ENCODE peak calls at places on chromosomes 16 and 17, in eight cellular contexts. One of them, this sample, is unnamed.

GRCh38 chr16:66845791-66846221 is 1.6 kb downstream of the CA7 start:
- DNase-seq in AG04450: no peak
- DNase-seq in dorsolateral prefrontal cortex: peak
- DNase-seq in NCI-H1092: no peak
- DNase-seq in D341Med: peak
- DNase-seq in activated CD4-positive, alpha-beta T cell treated with anti-CD3 and anti-CD28 coated beads, Interleukin-2, amount 50 U/mL, for 1 hour: no peak
- DNase-seq in tibial artery: no peak
- DNase-seq in HFFc6: no peak
- DNase-seq in this sample: peak

GRCh38 chr17:32281011-32281451 is 15.4 kb downstream of the RHBDL3 start:
- DNase-seq in AG04450: no peak
- DNase-seq in dorsolateral prefrontal cortex: no peak
- DNase-seq in NCI-H1092: peak
- DNase-seq in D341Med: peak
- DNase-seq in activated CD4-positive, alpha-beta T cell treated with anti-CD3 and anti-CD28 coated beads, Interleukin-2, amount 50 U/mL, for 1 hour: no peak
- DNase-seq in tibial artery: no peak
- DNase-seq in HFFc6: no peak
- DNase-seq in this sample: no peak

GRCh38 chr17:47726796-47727703 is 6.0 kb upstream of the TBX21 start:
- DNase-seq in AG04450: no peak
- DNase-seq in dorsolateral prefrontal cortex: no peak
- DNase-seq in NCI-H1092: no peak
- DNase-seq in D341Med: no peak
- DNase-seq in activated CD4-positive, alpha-beta T cell treated with anti-CD3 and anti-CD28 coated beads, Interleukin-2, amount 50 U/mL, for 1 hour: no peak
- DNase-seq in tibial artery: no peak
- DNase-seq in HFFc6: no peak
- DNase-seq in this sample: no peak

GRCh38 chr16:84069540-84069939 is 26.9 kb upstream of the SLC38A8 start:
- DNase-seq in AG04450: no peak
- DNase-seq in dorsolateral prefrontal cortex: no peak
- DNase-seq in NCI-H1092: no peak
- DNase-seq in D341Med: no peak
- DNase-seq in activated CD4-positive, alpha-beta T cell treated with anti-CD3 and anti-CD28 coated beads, Interleukin-2, amount 50 U/mL, for 1 hour: no peak
- DNase-seq in tibial artery: no peak
- DNase-seq in HFFc6: no peak
- DNase-seq in this sample: no peak

GRCh38 chr17:41588126-41588810 is 1.6 kb upstream of the KRT14 start:
- DNase-seq in AG04450: no peak
- DNase-seq in dorsolateral prefrontal cortex: no peak
- DNase-seq in NCI-H1092: no peak
- DNase-seq in D341Med: no peak
- DNase-seq in activated CD4-positive, alpha-beta T cell treated with anti-CD3 and anti-CD28 coated beads, Interleukin-2, amount 50 U/mL, for 1 hour: no peak
- DNase-seq in tibial artery: peak
- DNase-seq in HFFc6: no peak
- DNase-seq in this sample: no peak

GRCh38 chr17:40366076-40366860 is 1.7 kb upstream of the GJD3 start:
- DNase-seq in AG04450: no peak
- DNase-seq in dorsolateral prefrontal cortex: no peak
- DNase-seq in NCI-H1092: no peak
- DNase-seq in D341Med: peak
- DNase-seq in activated CD4-positive, alpha-beta T cell treated with anti-CD3 and anti-CD28 coated beads, Interleukin-2, amount 50 U/mL, for 1 hour: no peak
- DNase-seq in tibial artery: no peak
- DNase-seq in HFFc6: no peak
- DNase-seq in this sample: no peak

GRCh38 chr16:30370444-30371247 is at the start of gene TBC1D10B:
- DNase-seq in AG04450: peak
- DNase-seq in dorsolateral prefrontal cortex: peak
- DNase-seq in NCI-H1092: peak
- DNase-seq in D341Med: peak
- DNase-seq in activated CD4-positive, alpha-beta T cell treated with anti-CD3 and anti-CD28 coated beads, Interleukin-2, amount 50 U/mL, for 1 hour: peak
- DNase-seq in tibial artery: peak
- DNase-seq in HFFc6: peak
- DNase-seq in this sample: peak

GRCh38 chr17:17122781-17123483 is 80.7 kb downstream of the MPRIP start:
- DNase-seq in AG04450: no peak
- DNase-seq in dorsolateral prefrontal cortex: no peak
- DNase-seq in NCI-H1092: no peak
- DNase-seq in D341Med: no peak
- DNase-seq in activated CD4-positive, alpha-beta T cell treated with anti-CD3 and anti-CD28 coated beads, Interleukin-2, amount 50 U/mL, for 1 hour: no peak
- DNase-seq in tibial artery: no peak
- DNase-seq in HFFc6: no peak
- DNase-seq in this sample: no peak

GRCh38 chr17:35167666-35168065 is 20.0 kb downstream of the UNC45B start:
- DNase-seq in AG04450: no peak
- DNase-seq in dorsolateral prefrontal cortex: no peak
- DNase-seq in NCI-H1092: no peak
- DNase-seq in D341Med: no peak
- DNase-seq in activated CD4-positive, alpha-beta T cell treated with anti-CD3 and anti-CD28 coated beads, Interleukin-2, amount 50 U/mL, for 1 hour: no peak
- DNase-seq in tibial artery: no peak
- DNase-seq in HFFc6: peak
- DNase-seq in this sample: no peak

GRCh38 chr17:79840204-79840988 is 1.2 kb upstream of the CBX4 start:
- DNase-seq in AG04450: no peak
- DNase-seq in dorsolateral prefrontal cortex: no peak
- DNase-seq in NCI-H1092: no peak
- DNase-seq in D341Med: peak
- DNase-seq in activated CD4-positive, alpha-beta T cell treated with anti-CD3 and anti-CD28 coated beads, Interleukin-2, amount 50 U/mL, for 1 hour: no peak
- DNase-seq in tibial artery: peak
- DNase-seq in HFFc6: no peak
- DNase-seq in this sample: no peak

GRCh38 chr17:79420318-79421243 is 190.3 kb downstream of the RBFOX3 start:
- DNase-seq in AG04450: no peak
- DNase-seq in dorsolateral prefrontal cortex: peak
- DNase-seq in NCI-H1092: no peak
- DNase-seq in D341Med: no peak
- DNase-seq in activated CD4-positive, alpha-beta T cell treated with anti-CD3 and anti-CD28 coated beads, Interleukin-2, amount 50 U/mL, for 1 hour: no peak
- DNase-seq in tibial artery: no peak
- DNase-seq in HFFc6: no peak
- DNase-seq in this sample: no peak

GRCh38 chr16:73031155-73031866 is 16.6 kb downstream of the ZFHX3 start:
- DNase-seq in AG04450: no peak
- DNase-seq in dorsolateral prefrontal cortex: no peak
- DNase-seq in NCI-H1092: no peak
- DNase-seq in D341Med: no peak
- DNase-seq in activated CD4-positive, alpha-beta T cell treated with anti-CD3 and anti-CD28 coated beads, Interleukin-2, amount 50 U/mL, for 1 hour: no peak
- DNase-seq in tibial artery: peak
- DNase-seq in HFFc6: peak
- DNase-seq in this sample: no peak

GRCh38 chr17:48672340-48672739 is 46.2 kb upstream of the HOXB9 start:
- DNase-seq in AG04450: no peak
- DNase-seq in dorsolateral prefrontal cortex: no peak
- DNase-seq in NCI-H1092: no peak
- DNase-seq in D341Med: no peak
- DNase-seq in activated CD4-positive, alpha-beta T cell treated with anti-CD3 and anti-CD28 coated beads, Interleukin-2, amount 50 U/mL, for 1 hour: no peak
- DNase-seq in tibial artery: no peak
- DNase-seq in HFFc6: no peak
- DNase-seq in this sample: no peak

GRCh38 chr16:85284138-85284897 is 172.0 kb upstream of the CIBAR2 start:
- DNase-seq in AG04450: no peak
- DNase-seq in dorsolateral prefrontal cortex: peak
- DNase-seq in NCI-H1092: peak
- DNase-seq in D341Med: peak
- DNase-seq in activated CD4-positive, alpha-beta T cell treated with anti-CD3 and anti-CD28 coated beads, Interleukin-2, amount 50 U/mL, for 1 hour: no peak
- DNase-seq in tibial artery: no peak
- DNase-seq in HFFc6: no peak
- DNase-seq in this sample: peak

GRCh38 chr17:77696151-77696719 is 262.3 kb upstream of the TNRC6C start:
- DNase-seq in AG04450: no peak
- DNase-seq in dorsolateral prefrontal cortex: no peak
- DNase-seq in NCI-H1092: no peak
- DNase-seq in D341Med: no peak
- DNase-seq in activated CD4-positive, alpha-beta T cell treated with anti-CD3 and anti-CD28 coated beads, Interleukin-2, amount 50 U/mL, for 1 hour: no peak
- DNase-seq in tibial artery: peak
- DNase-seq in HFFc6: no peak
- DNase-seq in this sample: no peak

GRCh38 chr17:63714550-63715277 is 14.8 kb upstream of the LIMD2 start:
- DNase-seq in AG04450: no peak
- DNase-seq in dorsolateral prefrontal cortex: no peak
- DNase-seq in NCI-H1092: no peak
- DNase-seq in D341Med: no peak
- DNase-seq in activated CD4-positive, alpha-beta T cell treated with anti-CD3 and anti-CD28 coated beads, Interleukin-2, amount 50 U/mL, for 1 hour: no peak
- DNase-seq in tibial artery: no peak
- DNase-seq in HFFc6: peak
- DNase-seq in this sample: no peak

GRCh38 chr17:6940186-6940649 is 55.6 kb upstream of the ALOX12 start:
- DNase-seq in AG04450: no peak
- DNase-seq in dorsolateral prefrontal cortex: no peak
- DNase-seq in NCI-H1092: no peak
- DNase-seq in D341Med: no peak
- DNase-seq in activated CD4-positive, alpha-beta T cell treated with anti-CD3 and anti-CD28 coated beads, Interleukin-2, amount 50 U/mL, for 1 hour: no peak
- DNase-seq in tibial artery: no peak
- DNase-seq in HFFc6: no peak
- DNase-seq in this sample: no peak

GRCh38 chr16:11254913-11255736 is 879 bp downstream of the SOCS1 start:
- DNase-seq in AG04450: no peak
- DNase-seq in dorsolateral prefrontal cortex: no peak
- DNase-seq in NCI-H1092: peak
- DNase-seq in D341Med: peak
- DNase-seq in activated CD4-positive, alpha-beta T cell treated with anti-CD3 and anti-CD28 coated beads, Interleukin-2, amount 50 U/mL, for 1 hour: peak
- DNase-seq in tibial artery: peak
- DNase-seq in HFFc6: peak
- DNase-seq in this sample: no peak

GRCh38 chr17:32271844-32272243 is 6.2 kb downstream of the RHBDL3 start:
- DNase-seq in AG04450: no peak
- DNase-seq in dorsolateral prefrontal cortex: no peak
- DNase-seq in NCI-H1092: no peak
- DNase-seq in D341Med: no peak
- DNase-seq in activated CD4-positive, alpha-beta T cell treated with anti-CD3 and anti-CD28 coated beads, Interleukin-2, amount 50 U/mL, for 1 hour: no peak
- DNase-seq in tibial artery: no peak
- DNase-seq in HFFc6: no peak
- DNase-seq in this sample: no peak

GRCh38 chr17:13001991-13002615 is 15.7 kb downstream of the ELAC2 start:
- DNase-seq in AG04450: no peak
- DNase-seq in dorsolateral prefrontal cortex: peak
- DNase-seq in NCI-H1092: peak
- DNase-seq in D341Med: no peak
- DNase-seq in activated CD4-positive, alpha-beta T cell treated with anti-CD3 and anti-CD28 coated beads, Interleukin-2, amount 50 U/mL, for 1 hour: no peak
- DNase-seq in tibial artery: peak
- DNase-seq in HFFc6: no peak
- DNase-seq in this sample: no peak

This sample was measured in DMS 273 treated with DMSO at 0.1 percent for 48 hours.